ENCODE peak calls at places on chromosomes 13 and 19, in nine cellular contexts. One of them, this sample, is unnamed.

GRCh38 chr13:113938716-113939115 is 35.2 kb downstream of the C13orf46 start:
- DNase-seq in AG04450: no peak
- DNase-seq in mucosa of descending colon: no peak
- DNase-seq in heart left ventricle: peak; percentile 29
- DNase-seq in MCF 10A: no peak
- DNase-seq in sigmoid colon: no peak
- DNase-seq in GM20000: no peak
- DNase-seq in fibroblast of pulmonary artery: peak; percentile 32
- DNase-seq in cardiac muscle cell: peak; percentile 46
- DNase-seq in this sample: no peak

GRCh38 chr19:29882719-29883105 is 59.3 kb upstream of the URI1 start:
- DNase-seq in GM20000: no peak
- DNase-seq in mucosa of descending colon: no peak
- DNase-seq in heart left ventricle: no peak
- DNase-seq in AG04450: no peak
- DNase-seq in MCF 10A: no peak
- DNase-seq in cardiac muscle cell: no peak
- DNase-seq in fibroblast of pulmonary artery: no peak
- DNase-seq in sigmoid colon: peak; percentile 53
- DNase-seq in this sample: no peak

GRCh38 chr13:101998129-101998528 is 403.7 kb downstream of the FGF14 start:
- DNase-seq in cardiac muscle cell: no peak
- DNase-seq in GM20000: no peak
- DNase-seq in heart left ventricle: no peak
- DNase-seq in sigmoid colon: no peak
- DNase-seq in MCF 10A: no peak
- DNase-seq in AG04450: no peak
- DNase-seq in fibroblast of pulmonary artery: no peak
- DNase-seq in mucosa of descending colon: no peak
- DNase-seq in this sample: no peak

GRCh38 chr13:26946675-26947342 is 186.2 kb upstream of the GPR12 start:
- DNase-seq in cardiac muscle cell: peak; percentile 84
- DNase-seq in AG04450: peak; percentile 42
- DNase-seq in heart left ventricle: no peak
- DNase-seq in mucosa of descending colon: no peak
- DNase-seq in fibroblast of pulmonary artery: peak; percentile 83
- DNase-seq in sigmoid colon: no peak
- DNase-seq in GM20000: peak; percentile 49
- DNase-seq in MCF 10A: peak; percentile 59
- DNase-seq in this sample: no peak

GRCh38 chr19:18418034-18418724 is 1.0 kb upstream of the SSBP4 start:
- DNase-seq in GM20000: peak; percentile 45
- DNase-seq in AG04450: no peak
- DNase-seq in heart left ventricle: peak; percentile 65
- DNase-seq in cardiac muscle cell: no peak
- DNase-seq in MCF 10A: no peak
- DNase-seq in mucosa of descending colon: peak; percentile 73
- DNase-seq in sigmoid colon: no peak
- DNase-seq in fibroblast of pulmonary artery: no peak
- DNase-seq in this sample: no peak

GRCh38 chr13:25214371-25215252 is 42.5 kb upstream of the AMER2 start:
- DNase-seq in sigmoid colon: peak; percentile 83
- DNase-seq in cardiac muscle cell: peak; percentile 40
- DNase-seq in AG04450: no peak
- DNase-seq in mucosa of descending colon: no peak
- DNase-seq in heart left ventricle: peak; percentile 30
- DNase-seq in MCF 10A: peak; percentile 27
- DNase-seq in GM20000: no peak
- DNase-seq in fibroblast of pulmonary artery: peak; percentile 55
- DNase-seq in this sample: peak; percentile 48

GRCh38 chr19:10013834-10014618 is 743 bp downstream of the RDH8 start:
- DNase-seq in AG04450: no peak
- DNase-seq in heart left ventricle: no peak
- DNase-seq in fibroblast of pulmonary artery: no peak
- DNase-seq in mucosa of descending colon: no peak
- DNase-seq in GM20000: no peak
- DNase-seq in cardiac muscle cell: no peak
- DNase-seq in MCF 10A: no peak
- DNase-seq in sigmoid colon: no peak
- DNase-seq in this sample: no peak

GRCh38 chr13:27794921-27795717 is 2.8 kb downstream of the GSX1 start:
- DNase-seq in mucosa of descending colon: no peak
- DNase-seq in MCF 10A: no peak
- DNase-seq in GM20000: no peak
- DNase-seq in AG04450: no peak
- DNase-seq in sigmoid colon: no peak
- DNase-seq in cardiac muscle cell: no peak
- DNase-seq in fibroblast of pulmonary artery: no peak
- DNase-seq in heart left ventricle: no peak
- DNase-seq in this sample: no peak

GRCh38 chr13:32946558-32946957 is 69.7 kb upstream of the KL start:
- DNase-seq in fibroblast of pulmonary artery: no peak
- DNase-seq in mucosa of descending colon: no peak
- DNase-seq in sigmoid colon: no peak
- DNase-seq in AG04450: no peak
- DNase-seq in GM20000: no peak
- DNase-seq in MCF 10A: no peak
- DNase-seq in cardiac muscle cell: no peak
- DNase-seq in heart left ventricle: no peak
- DNase-seq in this sample: no peak

GRCh38 chr13:32940601-32941000 is 75.6 kb upstream of the KL start:
- DNase-seq in fibroblast of pulmonary artery: peak; percentile 44
- DNase-seq in MCF 10A: peak; percentile 4
- DNase-seq in sigmoid colon: no peak
- DNase-seq in heart left ventricle: peak; percentile 56
- DNase-seq in AG04450: peak; percentile 6
- DNase-seq in cardiac muscle cell: peak; percentile 76
- DNase-seq in mucosa of descending colon: no peak
- DNase-seq in GM20000: no peak
- DNase-seq in this sample: peak; percentile 15

GRCh38 chr13:32938907-32939306 is 77.3 kb upstream of the KL start:
- DNase-seq in GM20000: no peak
- DNase-seq in AG04450: no peak
- DNase-seq in heart left ventricle: no peak
- DNase-seq in sigmoid colon: no peak
- DNase-seq in fibroblast of pulmonary artery: peak; percentile 45
- DNase-seq in MCF 10A: peak; percentile 58
- DNase-seq in cardiac muscle cell: peak; percentile 45
- DNase-seq in mucosa of descending colon: no peak
- DNase-seq in this sample: no peak

DNA sequence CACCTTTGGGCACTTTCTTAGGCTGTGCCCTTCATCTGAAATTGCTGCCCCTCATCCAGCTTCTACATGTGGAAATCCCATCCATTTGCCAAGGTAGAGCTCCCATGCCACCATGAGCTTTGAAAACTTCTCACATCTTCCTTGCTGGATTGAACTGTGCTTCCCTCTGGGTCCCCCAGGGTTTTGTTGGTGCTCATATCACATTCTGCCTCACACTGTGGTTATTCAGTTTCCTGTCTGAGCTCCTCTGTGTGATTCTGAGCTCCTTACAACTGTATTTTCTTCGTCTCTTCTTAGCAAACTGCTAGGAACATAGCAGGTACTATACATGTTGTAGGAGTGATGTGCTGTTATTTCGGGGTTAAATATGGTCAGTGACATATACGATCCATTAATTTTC is 74.9 kb upstream of the KL start:
- DNase-seq in AG04450: no peak
- DNase-seq in mucosa of descending colon: no peak
- DNase-seq in fibroblast of pulmonary artery: peak; percentile 10
- DNase-seq in heart left ventricle: no peak
- DNase-seq in GM20000: no peak
- DNase-seq in MCF 10A: no peak
- DNase-seq in cardiac muscle cell: peak; percentile 62
- DNase-seq in sigmoid colon: no peak
- DNase-seq in this sample: no peak
- TF ChIP-seq CTCF in AG04450: no peak
- TF ChIP-seq CTCF in mucosa of descending colon: no peak
- TF ChIP-seq CTCF in fibroblast of pulmonary artery: no peak
- TF ChIP-seq CTCF in heart left ventricle: no peak
- TF ChIP-seq CTCF in GM20000: no peak
- TF ChIP-seq CTCF in MCF 10A: no peak
- TF ChIP-seq CTCF in cardiac muscle cell: peak; percentile 13
- TF ChIP-seq CTCF in sigmoid colon: no peak
- TF ChIP-seq CTCF in this sample: no peak

GRCh38 chr19:39223703-39224279 is 19.7 kb upstream of the SYCN start:
- DNase-seq in MCF 10A: peak; percentile 23
- DNase-seq in fibroblast of pulmonary artery: peak; percentile 51
- DNase-seq in mucosa of descending colon: no peak
- DNase-seq in GM20000: no peak
- DNase-seq in cardiac muscle cell: peak; percentile 56
- DNase-seq in AG04450: no peak
- DNase-seq in heart left ventricle: no peak
- DNase-seq in sigmoid colon: no peak
- DNase-seq in this sample: no peak

GRCh38 chr19:39230096-39230764 is 14.6 kb downstream of the IFNL3 start:
- DNase-seq in mucosa of descending colon: no peak
- DNase-seq in cardiac muscle cell: no peak
- DNase-seq in MCF 10A: no peak
- DNase-seq in fibroblast of pulmonary artery: no peak
- DNase-seq in sigmoid colon: no peak
- DNase-seq in heart left ventricle: no peak
- DNase-seq in GM20000: no peak
- DNase-seq in AG04450: no peak
- DNase-seq in this sample: no peak

DNA sequence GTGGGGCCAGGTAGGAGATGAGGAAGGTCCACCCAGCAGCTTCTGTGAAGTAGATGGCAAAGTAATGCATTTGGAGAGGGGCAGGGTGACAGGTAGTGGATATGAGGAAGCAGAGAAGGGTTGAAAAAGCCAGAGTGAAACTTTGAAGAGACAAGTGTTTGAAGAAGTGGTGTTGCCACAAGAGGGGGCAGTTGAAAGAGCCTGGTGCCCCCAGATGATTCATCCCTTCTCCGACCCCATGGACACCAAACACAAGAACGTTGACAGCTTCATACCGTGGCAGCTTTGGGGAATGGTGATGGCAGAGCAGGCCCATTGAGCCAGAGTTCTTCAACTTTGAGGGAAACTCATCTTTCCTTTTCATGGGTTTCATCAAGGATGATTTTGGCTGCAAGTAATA is 19.9 kb downstream of the IFNL3 start:
- DNase-seq in heart left ventricle: no peak
- DNase-seq in AG04450: no peak
- DNase-seq in sigmoid colon: no peak
- DNase-seq in MCF 10A: no peak
- DNase-seq in GM20000: no peak
- DNase-seq in fibroblast of pulmonary artery: no peak
- DNase-seq in cardiac muscle cell: no peak
- DNase-seq in mucosa of descending colon: no peak
- DNase-seq in this sample: no peak
- TF ChIP-seq CTCF in heart left ventricle: no peak
- TF ChIP-seq CTCF in AG04450: no peak
- TF ChIP-seq CTCF in sigmoid colon: no peak
- TF ChIP-seq CTCF in MCF 10A: no peak
- TF ChIP-seq CTCF in GM20000: no peak
- TF ChIP-seq CTCF in fibroblast of pulmonary artery: no peak
- TF ChIP-seq CTCF in cardiac muscle cell: no peak
- TF ChIP-seq CTCF in mucosa of descending colon: no peak
- TF ChIP-seq CTCF in this sample: no peak

GRCh38 chr19:2524361-2524839 is 48.5 kb downstream of the GADD45B start:
- DNase-seq in fibroblast of pulmonary artery: no peak
- DNase-seq in AG04450: no peak
- DNase-seq in cardiac muscle cell: no peak
- DNase-seq in mucosa of descending colon: no peak
- DNase-seq in MCF 10A: no peak
- DNase-seq in sigmoid colon: no peak
- DNase-seq in heart left ventricle: no peak
- DNase-seq in GM20000: no peak
- DNase-seq in this sample: no peak

GRCh38 chr19:2527716-2528115 is 51.8 kb downstream of the GADD45B start:
- DNase-seq in mucosa of descending colon: no peak
- DNase-seq in sigmoid colon: no peak
- DNase-seq in MCF 10A: no peak
- DNase-seq in heart left ventricle: no peak
- DNase-seq in cardiac muscle cell: no peak
- DNase-seq in GM20000: no peak
- DNase-seq in fibroblast of pulmonary artery: no peak
- DNase-seq in AG04450: no peak
- DNase-seq in this sample: no peak

GRCh38 chr19:2524840-2525723 is 49.2 kb downstream of the GADD45B start:
- DNase-seq in sigmoid colon: no peak
- DNase-seq in fibroblast of pulmonary artery: peak; percentile 39
- DNase-seq in AG04450: no peak
- DNase-seq in mucosa of descending colon: no peak
- DNase-seq in heart left ventricle: peak; percentile 56
- DNase-seq in cardiac muscle cell: peak; percentile 40
- DNase-seq in MCF 10A: peak; percentile 82
- DNase-seq in GM20000: no peak
- DNase-seq in this sample: no peak

GRCh38 chr19:2527171-2527570 is 51.2 kb downstream of the GADD45B start:
- DNase-seq in mucosa of descending colon: no peak
- DNase-seq in cardiac muscle cell: no peak
- DNase-seq in AG04450: no peak
- DNase-seq in sigmoid colon: no peak
- DNase-seq in heart left ventricle: no peak
- DNase-seq in GM20000: no peak
- DNase-seq in MCF 10A: no peak
- DNase-seq in fibroblast of pulmonary artery: no peak
- DNase-seq in this sample: no peak

DNA sequence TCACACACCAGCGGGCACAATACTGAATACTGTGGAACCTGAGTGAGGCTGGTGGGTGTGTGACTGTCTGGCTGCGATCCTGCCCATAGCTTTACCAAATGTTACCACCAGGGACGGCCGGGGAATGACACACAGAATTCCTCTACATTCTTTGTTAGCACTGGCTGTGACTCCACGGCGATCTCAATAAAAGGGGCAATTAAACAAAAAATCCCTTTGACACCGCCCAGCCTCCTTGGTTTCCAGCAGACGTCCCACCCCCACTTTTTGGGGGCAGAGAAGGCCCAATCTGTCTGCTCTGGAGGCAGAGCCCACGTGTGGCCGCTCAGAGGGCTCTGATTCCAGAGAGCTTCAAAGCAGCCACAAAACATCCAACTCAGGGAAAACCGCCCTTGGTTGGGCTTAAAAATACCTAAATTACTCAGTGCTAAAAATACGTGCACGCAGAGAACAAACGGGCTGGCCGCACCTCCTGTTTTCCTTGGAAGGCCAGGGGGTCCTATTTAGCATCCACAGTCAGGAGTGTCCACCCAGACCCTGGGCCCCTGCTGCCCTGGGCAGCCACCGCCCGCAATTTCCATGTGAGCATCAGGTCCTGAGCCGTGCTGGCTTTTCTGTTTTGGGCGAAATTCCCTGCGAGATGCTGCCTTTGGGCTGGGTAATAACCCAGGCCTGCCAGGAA is 47.8 kb downstream of the GADD45B start:
- DNase-seq in AG04450: no peak
- DNase-seq in mucosa of descending colon: no peak
- DNase-seq in sigmoid colon: no peak
- DNase-seq in GM20000: no peak
- DNase-seq in heart left ventricle: no peak
- DNase-seq in cardiac muscle cell: peak; percentile 47
- DNase-seq in MCF 10A: no peak
- DNase-seq in fibroblast of pulmonary artery: peak; percentile 57
- DNase-seq in this sample: no peak
- TF ChIP-seq CTCF in AG04450: peak; percentile 49
- TF ChIP-seq CTCF in mucosa of descending colon: no peak
- TF ChIP-seq CTCF in sigmoid colon: peak; percentile 19
- TF ChIP-seq CTCF in GM20000: no peak
- TF ChIP-seq CTCF in heart left ventricle: no peak
- TF ChIP-seq CTCF in cardiac muscle cell: peak; percentile 39
- TF ChIP-seq CTCF in MCF 10A: no peak
- TF ChIP-seq CTCF in fibroblast of pulmonary artery: peak; percentile 48
- TF ChIP-seq CTCF in this sample: no peak

DNA sequence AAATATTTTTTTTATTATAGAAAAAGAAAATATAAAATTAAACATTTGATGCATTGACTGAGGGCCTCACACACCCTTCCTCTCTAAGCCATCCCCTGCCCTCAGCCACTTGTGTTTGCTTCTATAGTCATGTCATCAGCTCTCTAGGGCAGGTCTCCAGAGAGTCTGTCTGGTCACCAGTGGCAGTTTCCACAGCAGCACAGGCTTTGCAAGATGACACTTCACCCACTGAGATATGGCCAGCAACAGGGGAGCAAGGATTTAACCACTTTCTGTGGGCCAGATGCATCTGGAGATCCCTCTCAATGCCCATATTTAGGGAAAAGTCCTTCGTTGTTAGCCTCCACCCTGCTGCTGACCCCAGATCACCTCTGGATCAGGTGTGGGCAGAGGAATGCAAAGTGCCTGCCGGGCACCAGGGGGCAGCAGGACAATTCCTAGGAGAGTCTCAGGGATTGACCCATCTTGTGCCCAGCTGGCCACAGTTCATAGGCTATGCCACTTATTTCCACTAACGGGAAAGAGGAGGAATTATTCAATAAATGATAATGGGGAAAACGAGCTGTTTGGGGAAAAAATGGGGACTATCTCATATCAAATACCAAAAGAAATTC is 4.8 kb downstream of the ABCC4 start:
- DNase-seq in sigmoid colon: no peak
- DNase-seq in AG04450: no peak
- DNase-seq in GM20000: no peak
- DNase-seq in MCF 10A: peak; percentile 70
- DNase-seq in cardiac muscle cell: peak; percentile 25
- DNase-seq in heart left ventricle: peak; percentile 36
- DNase-seq in mucosa of descending colon: no peak
- DNase-seq in fibroblast of pulmonary artery: peak; percentile 39
- DNase-seq in this sample: peak; percentile 42
- TF ChIP-seq CTCF in sigmoid colon: peak; percentile 52
- TF ChIP-seq CTCF in AG04450: peak; percentile 57
- TF ChIP-seq CTCF in GM20000: peak; percentile 28
- TF ChIP-seq CTCF in MCF 10A: peak; percentile 55
- TF ChIP-seq CTCF in cardiac muscle cell: peak; percentile 72
- TF ChIP-seq CTCF in heart left ventricle: peak; percentile 62
- TF ChIP-seq CTCF in mucosa of descending colon: peak; percentile 57
- TF ChIP-seq CTCF in fibroblast of pulmonary artery: peak; percentile 71
- TF ChIP-seq CTCF in this sample: peak; percentile 76

This sample was measured in gastrocnemius medialis.